ENCODE peak calls at places on chromosomes 2 and 18, in eight cellular contexts. F, C, L, V, J, B, U and R are unnamed samples.

GRCh38 chr18:25862881-25863600 is 227.4 kb downstream of the SS18 start:
- DNase-seq in F (no peak), C (no peak), L (no peak), V (no peak), J (no peak), B (no peak), U (no peak), R (no peak)

GRCh38 chr2:171163261-171163660 is 2.6 kb upstream of the TLK1 start:
- DNase-seq in F (no peak), C (no peak), L (no peak), V (no peak), J (no peak), B (no peak), U (no peak), R (no peak)

GRCh38 chr2:151991010-151991409 is 107.8 kb downstream of the CACNB4 start:
- DNase-seq in F (no peak), C (no peak), L (no peak), V (no peak), J (no peak), B (no peak), U (no peak), R (no peak)

GRCh38 chr2:220930542-220931076 is 641.5 kb downstream of the EPHA4 start:
- DNase-seq in F (no peak), C (no peak), L (no peak), V (no peak), J (no peak), B (no peak), U (no peak), R (no peak)

GRCh38 chr18:48409591-48410094 is 460 bp upstream of the ZBTB7C start:
- DNase-seq in F (peak), C (peak), L (no peak), V (no peak), J (no peak), B (peak), U (peak), R (peak)

GRCh38 chr2:215635071-215635787 is 199.4 kb upstream of the FN1 start:
- DNase-seq in F (no peak), C (no peak), L (no peak), V (no peak), J (no peak), B (no peak), U (no peak), R (no peak)

GRCh38 chr18:50875966-50876536 is 2.9 kb upstream of the ME2 start:
- DNase-seq in F (no peak), C (no peak), L (peak), V (no peak), J (no peak), B (no peak), U (no peak), R (no peak)

GRCh38 chr2:167052825-167053224 is 164.5 kb downstream of the XIRP2 start:
- DNase-seq in F (no peak), C (no peak), L (no peak), V (no peak), J (no peak), B (no peak), U (no peak), R (no peak)

GRCh38 chr2:172817411-172817810 is 81.8 kb downstream of the RAPGEF4 start:
- DNase-seq in F (no peak), C (no peak), L (no peak), V (no peak), J (no peak), B (no peak), U (no peak), R (no peak)

GRCh38 chr2:217742837-217743236 is 260.0 kb downstream of the TNS1 start:
- DNase-seq in F (no peak), C (no peak), L (no peak), V (no peak), J (no peak), B (no peak), U (no peak), R (no peak)

GRCh38 chr18:13451661-13452447 is 233.3 kb downstream of the LDLRAD4 start:
- DNase-seq in F (no peak), C (no peak), L (no peak), V (no peak), J (no peak), B (no peak), U (peak), R (peak)

GRCh38 chr2:2769481-2770431 is 438.7 kb upstream of the MYT1L start:
- DNase-seq in F (peak), C (no peak), L (no peak), V (no peak), J (no peak), B (peak), U (no peak), R (peak)

GRCh38 chr2:121902171-121902591 is 146.7 kb downstream of the TSN start:
- DNase-seq in F (no peak), C (peak), L (no peak), V (no peak), J (no peak), B (peak), U (no peak), R (no peak)
- H3K4me3 ChIP-seq in F (no peak), C (no peak), L (no peak), V (no peak), J (no peak), B (peak), U (peak), R (no peak)

DNA sequence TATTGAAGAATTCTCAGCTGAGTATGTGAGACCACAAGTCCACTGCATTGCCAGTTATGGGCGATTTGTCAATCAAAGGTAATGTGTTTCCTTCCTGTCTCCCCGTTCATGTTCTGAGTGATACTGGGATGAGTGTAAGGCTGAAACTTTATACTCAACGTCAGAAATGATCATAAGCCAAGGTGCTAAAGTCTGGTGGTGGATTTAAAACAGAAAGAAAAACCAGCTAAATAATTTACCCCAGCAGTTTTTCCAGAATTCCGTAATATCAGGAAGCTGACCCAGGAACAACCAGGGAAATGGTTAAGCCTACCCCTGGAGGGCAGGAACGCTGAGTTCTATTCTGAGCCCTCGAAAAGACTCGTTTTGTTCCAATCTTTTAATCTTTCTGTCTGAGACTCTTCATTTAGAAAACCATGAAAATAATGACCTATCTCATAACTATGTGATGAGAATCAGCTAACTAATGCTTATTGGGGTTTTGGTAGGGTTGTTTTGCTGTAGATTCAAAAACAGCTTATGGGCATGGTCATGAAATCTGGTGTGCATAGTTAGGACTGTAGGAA is 149.6 kb downstream of the LAMA3 start:
- DNase-seq in F (no peak), C (no peak), L (no peak), V (no peak), J (no peak), B (no peak), U (no peak), R (no peak)
- H3K27ac ChIP-seq in F (peak), C (no peak), L (no peak), V (no peak), J (no peak), B (peak), U (peak), R (no peak)

GRCh38 chr2:85753525-85754312 is at the start of gene ATOH8:
- DNase-seq in F (no peak), C (peak), L (peak), V (no peak), J (no peak), B (peak), U (peak), R (peak)

GRCh38 chr2:85751627-85752026 is 2.2 kb upstream of the ATOH8 start:
- DNase-seq in F (no peak), C (no peak), L (no peak), V (no peak), J (no peak), B (no peak), U (no peak), R (no peak)

GRCh38 chr2:85751300-85751575 is 2.6 kb upstream of the ATOH8 start:
- DNase-seq in F (no peak), C (no peak), L (no peak), V (no peak), J (no peak), B (no peak), U (no peak), R (no peak)

GRCh38 chr2:85754313-85755095 is 713 bp downstream of the ATOH8 start:
- DNase-seq in F (no peak), C (peak), L (peak), V (no peak), J (no peak), B (peak), U (peak), R (peak)

DNA sequence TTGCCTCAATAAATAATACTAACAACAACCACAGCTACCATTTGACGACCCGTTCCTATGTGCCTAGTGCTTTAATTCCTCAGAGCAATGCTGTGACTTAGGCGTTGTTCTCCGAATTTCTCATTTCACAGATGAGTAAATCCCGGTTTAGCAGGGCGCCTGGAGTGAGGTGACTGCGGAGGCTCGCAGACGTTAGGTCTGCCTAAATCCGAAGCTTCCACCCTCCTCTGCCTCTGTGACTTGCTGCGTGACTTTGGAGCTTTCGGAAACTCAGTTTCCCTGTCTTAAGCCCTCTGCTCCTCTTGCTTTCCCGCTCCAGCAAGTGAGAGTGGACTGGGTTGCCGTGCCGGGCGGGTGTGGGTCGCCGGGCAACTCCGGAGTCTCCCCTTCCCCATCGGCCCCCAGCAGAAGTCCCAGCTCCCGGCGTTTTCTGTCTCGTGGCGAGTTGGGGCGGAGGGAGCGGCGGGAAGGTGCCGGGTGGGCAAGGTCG is 711 bp upstream of the ATOH8 start:
- DNase-seq in F (no peak), C (no peak), L (no peak), V (no peak), J (no peak), B (no peak), U (no peak), R (no peak)
- H3K4me3 ChIP-seq in F (peak), C (peak), L (peak), V (no peak), J (no peak), B (peak), U (peak), R (peak)

DNA sequence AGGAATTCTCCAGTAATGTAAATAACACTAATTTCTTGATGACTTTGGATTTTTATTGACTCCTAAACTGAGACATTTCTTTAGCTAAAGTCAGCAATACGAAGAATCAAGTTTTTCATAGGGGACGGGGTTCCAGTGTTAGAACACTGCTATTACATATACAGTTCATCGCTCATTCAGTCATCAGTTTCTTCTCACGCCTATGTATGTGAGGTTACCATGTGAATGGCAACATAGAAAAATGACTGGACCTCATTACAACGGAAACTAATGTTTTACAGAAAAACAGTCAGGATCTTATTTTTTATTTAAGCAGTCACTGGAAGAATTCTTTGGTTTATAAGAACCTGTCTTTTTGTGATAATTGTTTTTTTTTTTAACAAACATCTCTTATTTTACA is 56.4 kb downstream of the THADA start:
- DNase-seq in F (no peak), C (no peak), L (no peak), V (no peak), J (no peak), B (no peak), U (no peak), R (no peak)
- H3K27ac ChIP-seq in F (peak), C (no peak), L (no peak), V (no peak), J (no peak), B (peak), U (peak), R (peak)

GRCh38 chr2:189762551-189763298 is at the start of gene OSGEPL1:
- DNase-seq in F (peak), C (peak), L (peak), V (peak), J (peak), B (peak), U (peak), R (peak)

GRCh38 chr2:189762229-189762550 is 402 bp downstream of the OSGEPL1 start:
- DNase-seq in F (no peak), C (no peak), L (no peak), V (no peak), J (no peak), B (no peak), U (no peak), R (no peak)

DNA sequence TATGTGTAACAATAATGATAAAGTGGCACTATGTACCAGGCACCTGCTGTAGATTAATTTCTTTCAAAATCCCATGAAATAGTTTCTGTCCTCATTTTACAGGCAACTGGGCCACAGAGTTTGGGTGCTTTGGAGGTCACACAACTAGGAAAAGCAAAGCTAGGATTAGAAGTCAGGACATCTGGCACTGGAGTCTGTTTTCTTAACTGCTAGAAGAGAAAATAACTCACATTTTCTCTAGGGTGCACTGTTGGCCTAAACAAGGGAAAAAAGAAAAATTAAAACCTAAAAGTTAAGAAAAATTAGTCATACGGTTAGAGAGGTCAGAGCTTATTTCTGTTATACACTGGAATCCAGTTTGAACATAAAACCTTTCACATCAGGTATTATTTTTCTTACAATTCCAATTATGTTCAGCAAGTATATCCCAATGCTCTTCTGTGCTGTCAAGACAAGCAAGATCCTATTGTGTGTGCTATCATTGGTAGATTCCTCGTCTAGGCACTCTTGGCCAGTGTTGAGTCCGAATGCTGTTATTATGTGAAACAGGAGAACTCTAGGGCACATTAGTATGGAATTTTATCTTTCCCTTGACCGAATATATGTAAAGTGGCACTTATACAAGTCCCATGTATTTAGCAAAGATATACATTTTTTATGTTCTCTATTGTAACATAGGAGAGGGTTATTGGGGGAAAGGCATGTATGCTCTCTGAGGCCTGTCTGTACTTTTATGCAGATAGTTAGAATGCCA is 1.5 kb upstream of the OSGEPL1 start:
- DNase-seq in F (no peak), C (peak), L (no peak), V (no peak), J (no peak), B (no peak), U (no peak), R (no peak)
- H3K4me3 ChIP-seq in F (no peak), C (peak), L (no peak), V (no peak), J (peak), B (peak), U (no peak), R (no peak)

GRCh38 chr2:176297067-176297466 is 27.8 kb downstream of the MTX2 start:
- DNase-seq in F (no peak), C (no peak), L (no peak), V (no peak), J (no peak), B (no peak), U (no peak), R (no peak)

GRCh38 chr2:176293334-176293733 is 24.1 kb downstream of the MTX2 start:
- DNase-seq in F (no peak), C (no peak), L (no peak), V (no peak), J (no peak), B (no peak), U (no peak), R (no peak)

GRCh38 chr2:176292608-176293007 is 23.4 kb downstream of the MTX2 start:
- DNase-seq in F (no peak), C (no peak), L (no peak), V (no peak), J (no peak), B (no peak), U (no peak), R (no peak)

GRCh38 chr2:176291768-176292393 is 22.6 kb downstream of the MTX2 start:
- DNase-seq in F (no peak), C (no peak), L (no peak), V (no peak), J (peak), B (no peak), U (no peak), R (no peak)

DNA sequence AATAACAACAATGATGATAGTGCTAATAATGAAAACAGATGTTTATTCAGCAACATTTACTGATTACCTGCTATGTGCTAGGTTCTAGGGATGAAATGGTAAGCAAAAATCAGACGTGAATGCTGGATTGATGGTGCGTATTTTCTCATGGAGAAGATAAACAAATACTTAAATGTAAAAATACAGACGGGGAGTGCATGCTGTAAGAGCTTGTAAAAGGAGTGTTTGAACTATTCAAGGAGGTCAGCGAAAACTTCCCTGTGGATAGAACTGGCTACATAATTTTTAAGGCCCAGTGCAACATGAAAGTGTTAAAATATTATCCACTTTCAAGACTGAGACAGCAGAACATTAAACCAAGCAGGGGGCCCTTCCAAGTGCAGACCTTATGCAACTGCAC is 22.1 kb downstream of the MTX2 start:
- DNase-seq in F (no peak), C (no peak), L (no peak), V (no peak), J (no peak), B (no peak), U (no peak), R (no peak)
- H3K27ac ChIP-seq in F (no peak), C (no peak), L (no peak), V (no peak), J (no peak), B (no peak), U (no peak), R (no peak)

DNA sequence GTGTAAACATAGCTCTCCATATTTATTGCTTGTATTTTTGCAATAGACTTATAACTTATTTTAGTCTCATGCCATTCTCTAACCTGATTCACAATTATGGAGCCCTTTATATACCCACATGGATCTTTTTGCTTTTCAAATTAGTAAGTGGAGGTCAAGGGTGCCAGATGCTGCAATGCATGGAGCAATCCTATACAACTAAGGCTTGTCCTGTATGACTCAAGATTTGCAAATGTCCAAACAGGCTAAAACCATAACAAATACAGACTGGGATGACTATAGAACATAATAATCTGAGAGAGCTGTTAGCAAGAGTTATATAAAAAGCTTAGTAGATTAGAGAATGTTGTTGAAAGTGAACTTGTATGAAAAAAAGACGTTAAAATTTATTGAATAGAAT is 690.4 kb upstream of the NRXN1 start:
- DNase-seq in F (no peak), C (no peak), L (no peak), V (no peak), J (no peak), B (no peak), U (no peak), R (no peak)
- H3K4me3 ChIP-seq in F (no peak), C (no peak), L (no peak), V (no peak), J (no peak), B (no peak), U (no peak), R (no peak)